ENCODE peak calls at places on chromosome 9, in seven cellular contexts. H is HT1080; T is mucosa of gallbladder; V is activated naive CD8-positive, alpha-beta T cell treated with anti-CD3 and anti-CD28 coated beads, Interleukin-2, amount 50 U/mL, for 24 hours; O is naive thymus-derived CD8-positive, alpha-beta T cell; S is NCI-H2029; X is KBM-7. N is an unnamed sample.
A peak's percentile ranks its signal among the peaks of the same experiment; 100 is the strongest.

GRCh38 chr9:105447386-105447813 is 434 bp upstream of the FSD1L start:
- DNase-seq in H (no peak), T (no peak), V (no peak), O (no peak), S (no peak), X (no peak), N (no peak)

GRCh38 chr9:94780516-94780950 is 54.0 kb downstream of the AOPEP start:
- DNase-seq in H (no peak), T (no peak), V (peak; percentile 21), O (no peak), S (no peak), X (no peak), N (no peak)

GRCh38 chr9:137373611-137373980 is 49.4 kb downstream of the EXD3 start:
- DNase-seq in H (no peak), T (no peak), V (no peak), O (no peak), S (no peak), X (no peak), N (no peak)

GRCh38 chr9:37852222-37852621 is 51.6 kb downstream of the DCAF10 start:
- DNase-seq in H (no peak), T (no peak), V (no peak), O (no peak), S (no peak), X (no peak), N (no peak)

GRCh38 chr9:2838984-2839367 is 4.9 kb downstream of the PUM3 start:
- DNase-seq in H (no peak), T (no peak), V (no peak), O (no peak), S (no peak), X (no peak), N (no peak)

GRCh38 chr9:79263666-79264460 is 307.9 kb upstream of the TLE4 start:
- DNase-seq in H (no peak), T (no peak), V (no peak), O (no peak), S (no peak), X (no peak), N (no peak)

GRCh38 chr9:134059661-134060395 is 8.0 kb downstream of the BRD3 start:
- DNase-seq in H (peak; percentile 61), T (no peak), V (peak; percentile 28), O (peak; percentile 34), S (no peak), X (peak; percentile 58), N (no peak)

GRCh38 chr9:76686756-76687155 is 77.5 kb upstream of the PCA3 start:
- DNase-seq in H (no peak), T (no peak), V (no peak), O (no peak), S (no peak), X (no peak), N (no peak)

GRCh38 chr9:21030389-21031035 is 928 bp downstream of the HACD4 start:
- DNase-seq in H (peak; percentile 15), T (no peak), V (peak; percentile 12), O (peak; percentile 3), S (no peak), X (peak; percentile 85), N (no peak)

GRCh38 chr9:134913713-134914500 is 3.8 kb downstream of the FCN1 start:
- DNase-seq in H (no peak), T (no peak), V (no peak), O (no peak), S (no peak), X (no peak), N (no peak)

GRCh38 chr9:127707766-127708165 is 978 bp downstream of the CFAP157 start:
- DNase-seq in H (peak; percentile 32), T (no peak), V (peak; percentile 32), O (no peak), S (no peak), X (no peak), N (no peak)

GRCh38 chr9:81389569-81389993 is 299.8 kb downstream of the TLE1 start:
- DNase-seq in H (peak; percentile 96), T (peak; percentile 77), V (no peak), O (no peak), S (peak; percentile 33), X (no peak), N (no peak)

GRCh38 chr9:132548971-132549649 is 33.3 kb upstream of the BARHL1 start:
- DNase-seq in H (peak; percentile 52), T (peak; percentile 29), V (no peak), O (no peak), S (no peak), X (no peak), N (no peak)

GRCh38 chr9:98080346-98080745 is 23.8 kb downstream of the NANS start:
- DNase-seq in H (no peak), T (no peak), V (no peak), O (no peak), S (no peak), X (no peak), N (no peak)

N was measured in DND-41.